ENCODE peak calls at places on chromosome 7, in seven cellular contexts. T is IMR-90, J is H9, K is mesendoderm, L is H1, O is mesenchymal stem cell, Z is trophoblast cell. Y is an unnamed sample.

GRCh38 chr7:57789130-57789529 is 339.2 kb downstream of the ZNF716 start:
- DNase-seq in T (no peak), J (no peak), K (no peak), L (no peak), O (no peak), Z (no peak), Y (no peak)

GRCh38 chr7:95427123-95427522 is 7.7 kb downstream of the PON2 start:
- DNase-seq in T (no peak), J (no peak), K (no peak), L (no peak), O (no peak), Z (no peak), Y (no peak)

GRCh38 chr7:113698556-113699220 is 220.1 kb downstream of the PPP1R3A start:
- DNase-seq in T (peak; percentile 39), J (no peak), K (peak; percentile 26), L (no peak), O (peak; percentile 2), Z (no peak), Y (peak; percentile 20)

GRCh38 chr7:78226059-78226658 is 427.6 kb downstream of the PHTF2 start:
- DNase-seq in T (peak; percentile 45), J (peak; percentile 68), K (peak; percentile 70), L (peak; percentile 19), O (peak; percentile 16), Z (peak; percentile 7), Y (peak; percentile 30)

GRCh38 chr7:71238541-71238940 is 106.6 kb downstream of the GALNT17 start:
- DNase-seq in T (no peak), J (no peak), K (no peak), L (no peak), O (no peak), Z (no peak), Y (no peak)

GRCh38 chr7:134890246-134891240 is 95.8 kb upstream of the AGBL3 start:
- DNase-seq in T (peak; percentile 57), J (no peak), K (peak; percentile 39), L (no peak), O (no peak), Z (no peak), Y (no peak)

GRCh38 chr7:105101864-105102263 is 87.9 kb downstream of the KMT2E start:
- DNase-seq in T (no peak), J (no peak), K (no peak), L (no peak), O (no peak), Z (no peak), Y (no peak)

GRCh38 chr7:150420242-150420641 is 30.2 kb upstream of the GIMAP8 start:
- DNase-seq in T (no peak), J (peak; percentile 16), K (no peak), L (no peak), O (no peak), Z (no peak), Y (no peak)

GRCh38 chr7:2037805-2038635 is 194.7 kb downstream of the MAD1L1 start:
- DNase-seq in T (peak; percentile 80), J (no peak), K (peak; percentile 13), L (no peak), O (peak; percentile 33), Z (no peak), Y (no peak)

GRCh38 chr7:45579386-45579785 is 5.2 kb downstream of the ADCY1 start:
- DNase-seq in T (no peak), J (peak; percentile 31), K (no peak), L (no peak), O (no peak), Z (no peak), Y (no peak)

GRCh38 chr7:20241491-20242261 is 24.5 kb upstream of the MACC1 start:
- DNase-seq in T (peak; percentile 68), J (no peak), K (no peak), L (no peak), O (no peak), Z (peak; percentile 32), Y (no peak)

GRCh38 chr7:81013036-81013435 is 94.2 kb upstream of the SEMA3C start:
- DNase-seq in T (peak; percentile 48), J (no peak), K (peak; percentile 32), L (no peak), O (peak; percentile 50), Z (no peak), Y (no peak)

GRCh38 chr7:95440394-95441038 is 5.7 kb upstream of the PON2 start:
- DNase-seq in T (no peak), J (no peak), K (no peak), L (no peak), O (no peak), Z (no peak), Y (no peak)

GRCh38 chr7:138345567-138345966 is 114.5 kb upstream of the TRIM24 start:
- DNase-seq in T (no peak), J (no peak), K (peak; percentile 11), L (no peak), O (no peak), Z (no peak), Y (no peak)

DNA sequence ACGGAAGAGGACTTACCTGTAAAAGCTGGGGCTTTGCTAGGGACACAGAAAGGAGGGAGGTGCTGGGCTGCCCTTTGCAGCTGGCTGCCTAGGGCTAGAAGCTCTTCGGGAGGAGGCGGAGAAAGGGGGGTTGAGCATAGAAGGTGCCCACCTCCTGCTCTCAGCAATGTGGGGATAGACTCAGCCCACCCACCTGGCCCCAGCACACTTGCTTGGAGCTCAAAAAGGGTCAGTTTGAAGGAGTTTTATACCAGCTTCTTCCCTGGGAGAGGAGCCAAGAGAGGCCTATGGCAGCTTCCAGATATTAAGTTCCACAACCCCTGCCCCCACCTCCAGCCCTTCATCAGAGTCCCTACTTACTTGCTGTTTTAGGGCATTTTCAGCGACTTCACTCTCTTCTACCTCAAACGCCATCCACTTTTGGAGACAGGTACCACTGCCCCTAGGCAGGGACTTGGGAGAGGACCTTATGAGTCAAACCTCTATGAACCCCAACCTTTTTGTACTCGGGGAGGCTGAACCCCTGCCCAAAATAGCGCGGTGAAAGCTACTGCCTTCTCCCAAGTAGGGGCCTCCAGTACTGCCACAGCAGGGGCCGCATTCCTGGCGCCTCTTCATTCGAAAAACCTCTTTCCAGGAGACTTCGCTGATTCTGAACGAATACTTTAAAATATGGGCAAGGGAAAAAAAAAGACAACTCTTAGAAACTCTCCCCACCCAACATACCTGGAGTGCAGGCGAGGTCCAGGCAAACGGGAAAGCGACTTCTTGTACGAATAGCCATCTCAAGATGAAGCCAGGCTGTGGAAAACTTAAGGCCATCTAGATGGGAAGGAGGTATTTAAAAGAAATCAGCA is 1.2 kb upstream of the EVX1 start:
- DNase-seq in T (no peak), J (peak; percentile 62), K (peak; percentile 76), L (no peak), O (no peak), Z (no peak), Y (no peak)
- H3K23ac ChIP-seq in T (no peak overlapping the region), J (no peak overlapping the region), K (peak overlapping the region; percentile 87), L (no peak overlapping the region), O (no peak overlapping the region), Z (no peak overlapping the region), Y (no peak overlapping the region)

GRCh38 chr7:149074116-149074885 is 16.2 kb downstream of the ZNF786 start:
- DNase-seq in T (no peak), J (no peak), K (no peak), L (no peak), O (no peak), Z (no peak), Y (no peak)
- H3K23ac ChIP-seq in T (no peak overlapping the region), J (no peak overlapping the region), K (no peak overlapping the region), L (no peak overlapping the region), O (no peak overlapping the region), Z (no peak overlapping the region), Y (no peak overlapping the region)

GRCh38 chr7:156014201-156014600 is 201.9 kb upstream of the SHH start:
- DNase-seq in T (no peak), J (peak; percentile 8), K (peak; percentile 33), L (no peak), O (no peak), Z (no peak), Y (no peak)

GRCh38 chr7:156014808-156015207 is 202.5 kb upstream of the SHH start:
- DNase-seq in T (no peak), J (peak; percentile 6), K (no peak), L (no peak), O (no peak), Z (no peak), Y (no peak)

GRCh38 chr7:156017431-156017830 is 205.2 kb upstream of the SHH start:
- DNase-seq in T (no peak), J (no peak), K (no peak), L (no peak), O (no peak), Z (no peak), Y (no peak)

GRCh38 chr7:156017916-156018700 is 205.8 kb upstream of the SHH start:
- DNase-seq in T (no peak), J (no peak), K (no peak), L (no peak), O (no peak), Z (no peak), Y (no peak)

GRCh38 chr7:156015237-156016020 is 203.2 kb upstream of the SHH start:
- DNase-seq in T (no peak), J (peak; percentile 14), K (no peak), L (no peak), O (no peak), Z (no peak), Y (no peak)
- H3K23ac ChIP-seq in T (no peak overlapping the region), J (no peak overlapping the region), K (no peak overlapping the region), L (no peak overlapping the region), O (no peak overlapping the region), Z (no peak overlapping the region), Y (no peak overlapping the region)

GRCh38 chr7:17526621-17527020 is 228.2 kb downstream of the AHR start:
- DNase-seq in T (no peak), J (no peak), K (no peak), L (no peak), O (no peak), Z (no peak), Y (no peak)
- H3K23ac ChIP-seq in T (no peak overlapping the region), J (no peak overlapping the region), K (no peak overlapping the region), L (no peak overlapping the region), O (no peak overlapping the region), Z (no peak overlapping the region), Y (no peak overlapping the region)

GRCh38 chr7:119335405-119335804 is 937.6 kb upstream of the KCND2 start:
- DNase-seq in T (no peak), J (no peak), K (no peak), L (no peak), O (no peak), Z (no peak), Y (no peak)
- H3K23ac ChIP-seq in T (no peak overlapping the region), J (no peak overlapping the region), K (no peak overlapping the region), L (no peak overlapping the region), O (no peak overlapping the region), Z (no peak overlapping the region), Y (no peak overlapping the region)

GRCh38 chr7:154759989-154760388 is 242.9 kb downstream of the PAXIP1 start:
- DNase-seq in T (no peak), J (no peak), K (no peak), L (no peak), O (no peak), Z (no peak), Y (no peak)
- H3K23ac ChIP-seq in T (no peak overlapping the region), J (no peak overlapping the region), K (no peak overlapping the region), L (no peak overlapping the region), O (no peak overlapping the region), Z (no peak overlapping the region), Y (no peak overlapping the region)

GRCh38 chr7:37015353-37016034 is 291.2 kb upstream of the AOAH start:
- DNase-seq in T (no peak), J (no peak), K (no peak), L (no peak), O (no peak), Z (no peak), Y (no peak)

GRCh38 chr7:37011151-37011890 is 287.0 kb upstream of the AOAH start:
- DNase-seq in T (no peak), J (no peak), K (no peak), L (no peak), O (no peak), Z (no peak), Y (no peak)

GRCh38 chr7:37018954-37019353 is 294.7 kb upstream of the AOAH start:
- DNase-seq in T (no peak), J (no peak), K (no peak), L (no peak), O (no peak), Z (no peak), Y (no peak)

GRCh38 chr7:37016073-37016878 is 292.0 kb upstream of the AOAH start:
- DNase-seq in T (no peak), J (no peak), K (no peak), L (no peak), O (no peak), Z (no peak), Y (no peak)
- H3K23ac ChIP-seq in T (no peak overlapping the region), J (no peak overlapping the region), K (no peak overlapping the region), L (no peak overlapping the region), O (no peak overlapping the region), Z (no peak overlapping the region), Y (no peak overlapping the region)